ENCODE peak calls at places on chromosome 3, in seven cellular contexts. J is astrocyte, K is K562, G is fibroblast of lung, N is GM23338, D is GM23248, X is HepG2. L is an unnamed sample.

GRCh38 chr3:157755254-157755653 is 252.0 kb upstream of the VEPH1 start:
- DNase-seq in J (no peak), K (no peak), G (no peak), N (peak; percentile 64), D (no peak), X (no peak), L (peak; percentile 9)

GRCh38 chr3:178532414-178532813 is 3.8 kb upstream of the KCNMB2 start:
- DNase-seq in J (peak; percentile 36), K (no peak), G (no peak), N (no peak), D (no peak), X (no peak), L (peak; percentile 10)

GRCh38 chr3:20225769-20226168 is 39.8 kb upstream of the SGO1 start:
- DNase-seq in J (peak; percentile 6), K (no peak), G (peak; percentile 71), N (peak; percentile 79), D (peak; percentile 57), X (peak; percentile 56), L (peak; percentile 61)

GRCh38 chr3:56119575-56120349 is 348.5 kb downstream of the ERC2 start:
- DNase-seq in J (peak; percentile 46), K (no peak), G (peak; percentile 80), N (no peak), D (peak; percentile 86), X (no peak), L (peak; percentile 32)

GRCh38 chr3:161333696-161334095 is 37.6 kb downstream of the SPTSSB start:
- DNase-seq in J (no peak), K (no peak), G (no peak), N (no peak), D (no peak), X (no peak), L (no peak)

GRCh38 chr3:115071611-115072010 is 75.5 kb downstream of the ZBTB20 start:
- DNase-seq in J (peak; percentile 80), K (no peak), G (no peak), N (no peak), D (peak; percentile 91), X (no peak), L (no peak)

GRCh38 chr3:99633887-99634558 is 4.4 kb upstream of the COL8A1 start:
- DNase-seq in J (peak; percentile 58), K (no peak), G (no peak), N (peak; percentile 43), D (no peak), X (no peak), L (peak; percentile 75)

GRCh38 chr3:174251696-174252095 is 607.4 kb upstream of the NAALADL2 start:
- DNase-seq in J (no peak), K (no peak), G (peak; percentile 38), N (no peak), D (no peak), X (no peak), L (no peak)

GRCh38 chr3:77513541-77513940 is 473.6 kb downstream of the ROBO2 start:
- DNase-seq in J (peak; percentile 53), K (no peak), G (no peak), N (no peak), D (peak; percentile 65), X (no peak), L (no peak)

GRCh38 chr3:53772562-53773329 is 73.5 kb downstream of the CHDH start:
- DNase-seq in J (peak; percentile 36), K (no peak), G (no peak), N (no peak), D (peak; percentile 55), X (no peak), L (no peak)

GRCh38 chr3:151226088-151226563 is 23.1 kb upstream of the GPR171 start:
- DNase-seq in J (peak; percentile 93), K (no peak), G (peak; percentile 72), N (no peak), D (peak; percentile 88), X (peak; percentile 81), L (peak; percentile 86)

GRCh38 chr3:124887177-124887995 is at the start of gene ITGB5:
- DNase-seq in J (peak; percentile 64), K (peak; percentile 78), G (peak; percentile 67), N (peak; percentile 86), D (peak; percentile 91), X (peak; percentile 61), L (peak; percentile 70)

GRCh38 chr3:124552224-124552623 is 178.0 kb upstream of the UMPS start:
- DNase-seq in J (peak; percentile 31), K (no peak), G (no peak), N (no peak), D (no peak), X (peak; percentile 94), L (peak; percentile 97)

GRCh38 chr3:117761992-117762944 is 1052.7 kb downstream of the TUSC7 start:
- DNase-seq in J (no peak), K (no peak), G (no peak), N (no peak), D (peak; percentile 28), X (no peak), L (peak; percentile 37)

GRCh38 chr3:69433938-69434263 is 48.0 kb upstream of the FRMD4B start:
- DNase-seq in J (peak; percentile 27), K (no peak), G (peak; percentile 72), N (no peak), D (no peak), X (no peak), L (peak; percentile 18)

GRCh38 chr3:119529883-119530282 is 29.5 kb downstream of the CD80 start:
- DNase-seq in J (peak; percentile 53), K (no peak), G (peak; percentile 37), N (no peak), D (peak; percentile 69), X (no peak), L (no peak)

GRCh38 chr3:144968951-144969350 is 997.3 kb downstream of the DIPK2A start:
- DNase-seq in J (no peak), K (no peak), G (peak; percentile 86), N (no peak), D (no peak), X (no peak), L (no peak)

GRCh38 chr3:187648177-187648576 is 22.0 kb downstream of the SST start:
- DNase-seq in J (no peak), K (no peak), G (no peak), N (no peak), D (no peak), X (no peak), L (no peak)

GRCh38 chr3:126261037-126261436 is 80.7 kb upstream of the ALDH1L1 start:
- DNase-seq in J (no peak), K (peak; percentile 15), G (peak; percentile 93), N (peak; percentile 40), D (peak; percentile 62), X (peak; percentile 62), L (no peak)

GRCh38 chr3:177193706-177194268 is 3.5 kb downstream of the TBL1XR1 start:
- DNase-seq in J (no peak), K (no peak), G (no peak), N (no peak), D (no peak), X (no peak), L (no peak)

GRCh38 chr3:133945696-133946095 is 50.0 kb upstream of the RAB6B start:
- DNase-seq in J (no peak), K (no peak), G (no peak), N (no peak), D (no peak), X (no peak), L (no peak)

GRCh38 chr3:150384517-150385212 is 23.4 kb upstream of the TSC22D2 start:
- DNase-seq in J (no peak), K (peak; percentile 72), G (peak; percentile 58), N (peak; percentile 89), D (no peak), X (peak; percentile 76), L (no peak)

GRCh38 chr3:48406443-48407431 is 23.1 kb downstream of the PLXNB1 start:
- DNase-seq in J (no peak), K (no peak), G (no peak), N (no peak), D (no peak), X (no peak), L (no peak)

GRCh38 chr3:114649331-114649730 is 355.5 kb downstream of the TIGIT start:
- DNase-seq in J (peak; percentile 84), K (no peak), G (no peak), N (no peak), D (peak; percentile 49), X (peak; percentile 69), L (peak; percentile 56)

GRCh38 chr3:119829431-119829830 is 47.5 kb downstream of the NR1I2 start:
- DNase-seq in J (no peak), K (no peak), G (no peak), N (no peak), D (no peak), X (no peak), L (no peak)

GRCh38 chr3:121491683-121492082 is 54.1 kb downstream of the POLQ start:
- DNase-seq in J (no peak), K (no peak), G (no peak), N (peak; percentile 4), D (no peak), X (no peak), L (no peak)
- TF ChIP-seq EZH2 in J (no peak), K (no peak), G (no peak), N (no peak), D (no peak), X (no peak), L (no peak)

DNA sequence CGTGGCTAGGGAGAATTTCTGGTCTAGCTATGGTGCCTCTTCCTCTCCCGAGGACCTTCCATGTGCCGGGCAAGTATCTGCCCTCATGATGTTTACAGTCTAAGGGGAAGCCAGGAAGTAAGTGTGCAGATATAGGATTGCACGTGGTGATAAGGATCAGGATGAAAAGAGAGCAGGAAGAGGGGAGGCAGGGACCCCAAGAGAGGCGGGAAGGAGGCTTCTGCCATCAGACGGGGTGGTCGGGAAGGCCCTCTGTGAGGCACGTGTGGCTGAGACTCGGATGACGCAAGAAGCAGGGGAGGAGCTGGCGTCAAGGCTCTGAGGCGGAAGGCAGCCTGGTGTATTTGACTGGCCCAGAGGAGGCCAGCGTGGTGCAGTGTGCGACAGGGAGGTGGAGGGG is 747 bp upstream of the IQSEC1 start:
- DNase-seq in J (no peak), K (no peak), G (no peak), N (peak; percentile 50), D (no peak), X (no peak), L (no peak)
- H3K4me1 ChIP-seq in J (peaks cover 6% of the 10 kb centered on the region), K (peaks cover 18% of the 10 kb centered on the region), G (no peaks in the 10 kb centered on the region), N (peaks cover 4% of the 10 kb centered on the region), D (peaks cover 6% of the 10 kb centered on the region), X (peaks cover 3% of the 10 kb centered on the region), L (no peaks in the 10 kb centered on the region)

GRCh38 chr3:152360303-152360702 is 91.6 kb downstream of the MBNL1 start:
- DNase-seq in J (no peak), K (no peak), G (no peak), N (no peak), D (no peak), X (no peak), L (no peak)

GRCh38 chr3:152359385-152360248 is 90.9 kb downstream of the MBNL1 start:
- DNase-seq in J (peak; percentile 30), K (no peak), G (no peak), N (no peak), D (peak; percentile 54), X (no peak), L (peak; percentile 62)

GRCh38 chr3:152355744-152356665 is 87.3 kb downstream of the MBNL1 start:
- DNase-seq in J (no peak), K (no peak), G (peak; percentile 48), N (no peak), D (peak; percentile 55), X (no peak), L (no peak)

GRCh38 chr3:152356870-152357276 is 88.1 kb downstream of the MBNL1 start:
- DNase-seq in J (no peak), K (no peak), G (no peak), N (no peak), D (no peak), X (no peak), L (no peak)

GRCh38 chr3:152357587-152357986 is 88.9 kb downstream of the MBNL1 start:
- DNase-seq in J (no peak), K (no peak), G (no peak), N (no peak), D (no peak), X (no peak), L (no peak)
- H4K20me1 ChIP-seq in J (peaks cover 82% of the 10 kb centered on the region), K (peaks cover 18% of the 10 kb centered on the region), G (no peaks in the 10 kb centered on the region), N (no peaks in the 10 kb centered on the region), D (peaks cover 8% of the 10 kb centered on the region), X (no peaks in the 10 kb centered on the region), L (peaks cover 16% of the 10 kb centered on the region)

GRCh38 chr3:194141415-194142155 is 5.6 kb downstream of the HES1 start:
- DNase-seq in J (peak; percentile 92), K (peak; percentile 89), G (peak; percentile 80), N (peak; percentile 91), D (peak; percentile 96), X (peak; percentile 78), L (peak; percentile 94)
- TF ChIP-seq EZH2 in J (no peak), K (no peak), G (no peak), N (no peak), D (no peak), X (no peak), L (no peak)

L was measured in PC-3.